ENCODE peak calls at places on chromosomes 5 and 9, in five cellular contexts. D is IMR-90, H is mesenchymal stem cell, Z is H9, E is H1. T is an unnamed sample.

GRCh38 chr5:151258771-151259170 is 5.8 kb downstream of the GM2A start:
- DNase-seq in E (no peak), D (no peak), H (no peak), Z (no peak), T (no peak)

GRCh38 chr5:83025690-83026472 is 51.3 kb downstream of the TMEM167A start:
- DNase-seq in E (no peak), Z (peak; percentile 39), D (peak; percentile 12), H (peak; percentile 16), T (no peak)

GRCh38 chr9:20373263-20373662 is 249.0 kb downstream of the MLLT3 start:
- DNase-seq in H (no peak), D (no peak), Z (no peak), E (no peak), T (no peak)

GRCh38 chr9:104009853-104010252 is 84.3 kb upstream of the SMC2 start:
- DNase-seq in D (no peak), H (peak; percentile 12), Z (no peak), E (no peak), T (no peak)

GRCh38 chr9:534886-535285 is 306.6 kb upstream of the DMRT1 start:
- DNase-seq in D (no peak), E (no peak), H (no peak), Z (no peak), T (no peak)

GRCh38 chr9:137429974-137430722 is 7.0 kb downstream of the NOXA1 start:
- DNase-seq in D (no peak), H (no peak), Z (peak; percentile 69), E (peak; percentile 80), T (no peak)

GRCh38 chr9:19925674-19926503 is 137.1 kb upstream of the SLC24A2 start:
- DNase-seq in E (peak; percentile 89), Z (peak; percentile 91), H (peak; percentile 80), D (peak; percentile 68), T (peak; percentile 81)

GRCh38 chr5:109721741-109722140 is 32.0 kb downstream of the MAN2A1 start:
- DNase-seq in Z (no peak), D (no peak), H (no peak), E (no peak), T (no peak)

GRCh38 chr5:9538504-9538903 is 7.4 kb downstream of the SEMA5A start:
- DNase-seq in Z (no peak), D (no peak), E (no peak), H (peak; percentile 58), T (no peak)

GRCh38 chr5:156201793-156202388 is 125.1 kb upstream of the SGCD start:
- DNase-seq in H (peak; percentile 10), Z (no peak), D (peak; percentile 83), E (no peak), T (no peak)

GRCh38 chr5:132257131-132258101 is at the start of gene PDLIM4:
- DNase-seq in Z (peak; percentile 83), E (peak; percentile 84), D (no peak), H (peak; percentile 60), T (peak; percentile 71)

GRCh38 chr9:96344458-96345180 is 38.9 kb downstream of the SLC35D2 start:
- DNase-seq in Z (peak; percentile 86), E (no peak), D (peak; percentile 95), H (peak; percentile 86), T (peak; percentile 5)

GRCh38 chr9:13750639-13751038 is 471.1 kb upstream of the MPDZ start:
- DNase-seq in D (no peak), Z (no peak), H (no peak), E (no peak), T (no peak)

GRCh38 chr5:12672141-12672540 is 767.9 kb upstream of the CTNND2 start:
- DNase-seq in H (no peak), E (no peak), D (no peak), Z (no peak), T (no peak)

GRCh38 chr9:17907780-17908513 is 329.1 kb downstream of the SH3GL2 start:
- DNase-seq in H (no peak), E (no peak), D (no peak), Z (no peak), T (no peak)

GRCh38 chr5:140324834-140325195 is 21.6 kb downstream of the HBEGF start:
- DNase-seq in H (peak; percentile 77), E (no peak), Z (no peak), D (peak; percentile 92), T (no peak)

GRCh38 chr9:27303219-27303618 is 6.3 kb upstream of the EQTN start:
- DNase-seq in E (no peak), Z (peak; percentile 52), D (peak; percentile 4), H (peak; percentile 89), T (no peak)

GRCh38 chr9:129582865-129583264 is 38.0 kb downstream of the C9orf50 start:
- DNase-seq in H (no peak), Z (no peak), D (no peak), E (no peak), T (no peak)

GRCh38 chr9:129584136-129584535 is 36.8 kb downstream of the C9orf50 start:
- DNase-seq in E (peak; percentile 71), Z (peak; percentile 83), D (peak; percentile 85), H (peak; percentile 88), T (no peak)

GRCh38 chr9:129585352-129585751 is 35.5 kb downstream of the C9orf50 start:
- DNase-seq in H (no peak), Z (no peak), D (no peak), E (no peak), T (no peak)

GRCh38 chr9:129581505-129581904 is 39.4 kb downstream of the C9orf50 start:
- DNase-seq in D (no peak), E (no peak), Z (no peak), H (no peak), T (no peak)

DNA sequence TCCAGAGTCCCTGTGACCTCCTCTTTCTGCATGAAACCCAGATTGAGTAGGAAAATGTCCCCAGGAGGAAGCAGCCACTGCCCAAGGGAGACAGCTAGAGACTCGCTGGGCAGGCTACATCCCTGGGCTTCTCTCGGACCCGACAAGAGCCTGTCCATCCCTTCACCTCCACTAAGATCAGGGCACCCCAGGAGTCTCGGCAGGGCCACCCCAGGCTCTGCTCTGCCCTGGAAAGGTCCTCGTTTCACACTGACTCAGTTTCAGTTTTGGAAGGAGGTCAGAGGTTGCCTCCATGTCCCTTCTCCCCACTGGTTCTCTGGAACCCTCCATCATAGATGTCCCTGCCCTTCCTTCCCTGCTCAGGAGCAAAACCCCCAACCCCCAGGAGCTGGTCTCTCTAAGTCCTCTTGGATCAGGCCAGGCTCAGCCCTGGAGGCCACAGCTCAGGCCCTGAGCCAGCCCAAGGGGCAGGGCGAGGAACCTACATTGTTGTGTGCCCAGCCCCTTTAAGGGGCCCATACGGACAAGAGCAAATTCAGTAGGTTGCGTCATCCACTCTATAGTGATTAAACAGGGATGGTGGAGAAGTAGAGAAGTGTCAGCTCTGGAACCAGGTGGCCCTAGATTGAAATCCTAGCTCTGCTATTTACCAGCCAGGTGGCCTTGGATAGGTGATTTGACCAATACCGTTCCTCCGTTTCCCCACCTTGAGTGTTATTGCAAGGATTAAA is 37.4 kb downstream of the C9orf50 start:
- DNase-seq in Z (no peak), H (no peak), E (no peak), D (no peak), T (no peak)
- H3K14ac ChIP-seq in Z (no peak overlapping the region), H (no peak overlapping the region), E (no peak overlapping the region), D (peak overlapping the region; percentile 2), T (no peak overlapping the region)

DNA sequence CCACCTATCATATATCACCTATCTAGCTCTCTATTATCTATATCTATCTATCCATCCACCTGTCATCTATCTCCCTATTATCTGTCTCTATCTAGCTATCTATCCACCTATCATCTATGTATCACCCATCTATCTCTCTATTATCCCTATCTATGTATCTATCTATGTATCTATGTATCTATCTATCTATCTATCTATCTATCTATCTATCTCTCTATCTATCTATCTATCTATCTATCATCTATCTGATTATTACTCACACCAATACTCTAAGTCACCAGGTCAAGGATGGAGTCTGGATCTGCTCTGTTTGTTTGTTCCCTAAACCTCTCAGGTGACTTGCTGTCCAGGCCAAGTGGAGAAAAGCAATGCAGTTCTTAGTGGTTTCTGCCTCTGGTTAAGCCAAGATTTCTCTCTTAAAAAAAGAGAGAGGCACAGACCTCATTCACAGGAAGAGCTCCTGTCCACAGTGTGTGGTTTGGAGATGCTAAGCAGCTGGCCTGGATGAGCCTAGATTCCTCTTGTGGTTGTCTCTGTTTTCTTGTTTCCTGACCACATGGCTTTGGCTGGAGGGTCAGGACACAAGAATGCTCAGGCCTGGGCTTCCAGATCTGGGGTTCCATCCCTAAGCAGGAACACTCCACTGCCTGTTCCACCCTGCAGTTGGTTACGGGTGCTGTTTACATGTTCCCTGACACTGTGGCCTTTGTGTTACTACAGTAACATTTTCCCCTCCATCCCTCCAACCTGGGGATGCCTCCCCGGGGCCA is 133.4 kb downstream of the PHF2 start:
- DNase-seq in H (peak; percentile 61), Z (no peak), D (no peak), E (no peak), T (no peak)
- H2AK5ac ChIP-seq in H (no peak overlapping the region), Z (no peak overlapping the region), D (no peak overlapping the region), E (no peak overlapping the region), T (no peak overlapping the region)

DNA sequence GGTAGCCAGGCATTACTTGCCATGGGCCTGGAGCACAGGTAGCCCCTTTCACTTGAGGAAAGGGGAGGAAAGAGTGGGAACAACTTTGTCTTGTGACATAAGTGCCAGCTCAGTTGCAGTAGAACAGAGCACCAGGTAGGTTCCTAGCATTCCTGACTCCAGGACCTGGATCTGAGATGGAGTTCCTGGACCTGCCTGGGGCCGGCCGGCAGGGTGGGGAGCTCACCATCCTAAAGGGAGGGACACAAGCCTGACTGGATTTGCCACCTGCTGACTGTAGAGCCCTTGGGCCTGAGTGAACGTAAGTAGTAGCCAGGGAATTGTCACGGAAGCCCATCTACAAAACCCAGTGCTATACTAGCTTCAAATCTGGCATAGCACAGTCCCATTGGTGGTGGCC is 653.3 kb upstream of the CDH6 start:
- DNase-seq in Z (no peak), E (no peak), H (no peak), D (no peak), T (no peak)
- H3K14ac ChIP-seq in Z (no peak overlapping the region), E (no peak overlapping the region), H (no peak overlapping the region), D (no peak overlapping the region), T (no peak overlapping the region)

GRCh38 chr5:173646684-173647083 is 30.2 kb upstream of the BOD1 start:
- DNase-seq in E (no peak), D (no peak), Z (no peak), H (no peak), T (no peak)

GRCh38 chr5:173644700-173645436 is 28.4 kb upstream of the BOD1 start:
- DNase-seq in Z (no peak), E (no peak), H (no peak), D (no peak), T (no peak)

GRCh38 chr5:173645897-173646574 is 29.6 kb upstream of the BOD1 start:
- DNase-seq in D (no peak), Z (peak; percentile 21), H (no peak), E (no peak), T (no peak)

GRCh38 chr5:173645437-173645807 is 29.0 kb upstream of the BOD1 start:
- DNase-seq in H (peak; percentile 33), D (peak; percentile 38), Z (peak; percentile 47), E (no peak), T (no peak)

DNA sequence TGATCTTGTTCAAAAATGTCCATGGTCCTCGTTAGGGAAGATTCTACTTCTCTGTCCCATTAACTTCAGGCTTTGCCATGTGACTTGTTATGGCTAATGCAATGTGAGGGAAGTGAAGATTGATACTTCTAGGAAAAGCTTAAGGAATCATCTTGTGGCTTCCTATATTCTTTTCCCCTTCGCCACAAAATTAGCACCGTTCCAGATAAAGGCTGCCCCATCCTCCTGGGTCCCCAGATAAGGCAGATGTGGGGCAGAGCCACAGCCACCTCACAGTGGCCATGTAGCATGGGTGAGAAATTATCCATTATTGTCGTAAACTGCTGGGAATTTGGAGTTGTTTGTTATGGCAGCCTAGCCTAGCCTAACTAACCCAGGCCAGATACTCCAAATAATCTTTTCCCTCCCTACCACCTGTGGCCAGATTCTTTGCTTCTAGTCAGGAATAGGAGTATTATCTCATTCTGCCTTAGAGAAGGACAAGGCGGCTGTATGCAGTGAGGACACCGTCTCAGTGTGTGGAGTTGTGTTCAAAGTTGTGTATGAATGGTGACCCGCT is 31.9 kb upstream of the BOD1 start:
- DNase-seq in E (no peak), Z (peak; percentile 15), H (no peak), D (no peak), T (no peak)
- H2AK5ac ChIP-seq in E (no peak overlapping the region), Z (no peak overlapping the region), H (no peak overlapping the region), D (no peak overlapping the region), T (no peak overlapping the region)